ENCODE peak calls at places on chromosome 2, in ten cellular contexts. Q is endodermal cell; L is A549; J is progenitor cell of endocrine pancreas; O is neural progenitor cell; H is heart right ventricle; I is GM13977; Z is heart left ventricle; Y is sigmoid colon; V is CD8-positive, alpha-beta T cell. E is an unnamed sample.

GRCh38 chr2:84537251-84537650 is 21.0 kb downstream of the DNAH6 start:
- DNase-seq in Z (no peak), H (no peak), O (no peak), J (no peak), I (no peak), V (no peak), L (no peak), Q (no peak), Y (no peak), E (no peak)

GRCh38 chr2:173929441-173929840 is 35.7 kb downstream of the SP3 start:
- DNase-seq in J (no peak), Y (no peak), V (no peak), L (no peak), O (no peak), Q (no peak), H (no peak), Z (no peak), I (no peak), E (no peak)

GRCh38 chr2:104755026-104755856 is 98.7 kb upstream of the POU3F3 start:
- DNase-seq in L (no peak), J (no peak), Z (no peak), Y (no peak), V (no peak), H (no peak), Q (no peak), I (no peak), O (no peak), E (no peak)

GRCh38 chr2:71934320-71934593 is 213.4 kb downstream of the CYP26B1 start:
- DNase-seq in O (no peak), H (no peak), Y (no peak), I (peak; percentile 1), V (no peak), L (no peak), Z (no peak), J (no peak), Q (peak; percentile 39), E (no peak)

GRCh38 chr2:57881998-57882884 is 164.4 kb upstream of the VRK2 start:
- DNase-seq in J (no peak), O (no peak), Z (no peak), L (peak; percentile 96), I (no peak), Y (no peak), H (no peak), Q (no peak), V (no peak), E (no peak)

GRCh38 chr2:241177526-241177925 is 11.0 kb upstream of the ANO7 start:
- DNase-seq in V (no peak), Q (no peak), J (no peak), O (no peak), L (no peak), H (no peak), Y (no peak), Z (no peak), I (no peak), E (no peak)

GRCh38 chr2:237242091-237242536 is 156.4 kb downstream of the COPS8 start:
- DNase-seq in I (no peak), Q (no peak), O (no peak), V (no peak), L (no peak), J (no peak), Y (no peak), H (no peak), Z (no peak), E (no peak)

GRCh38 chr2:41400057-41400665 is 647.7 kb upstream of the PKDCC start:
- DNase-seq in J (no peak), H (no peak), Y (no peak), I (no peak), Q (peak; percentile 74), O (peak; percentile 78), V (no peak), L (peak; percentile 37), Z (no peak), E (peak; percentile 14)

DNA sequence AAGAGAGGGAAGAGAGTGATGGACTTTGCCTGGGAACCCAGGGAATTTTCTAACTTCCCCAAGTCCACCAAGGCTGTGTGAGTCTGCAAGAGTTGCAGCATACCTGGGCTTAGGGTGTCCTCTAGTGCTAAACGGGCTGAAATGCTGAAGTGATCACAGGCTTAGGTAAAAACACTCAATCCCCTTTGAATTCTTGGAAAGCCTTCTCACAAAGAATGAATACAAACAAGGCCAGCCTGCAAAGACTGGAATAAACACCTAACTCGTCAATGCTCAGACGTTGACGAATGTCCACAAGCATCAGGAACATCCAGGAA is 30.0 kb upstream of the BMP10 start:
- DNase-seq in O (peak; percentile 45), V (no peak), Q (peak; percentile 74), H (no peak), Z (no peak), J (no peak), L (no peak), Y (no peak), I (no peak), E (peak; percentile 52)
- TF ChIP-seq CTCF in O (peak; percentile 42), V (no peak), Q (peak; percentile 78), H (peak; percentile 15), Z (no peak), J (peak; percentile 19), L (peak; percentile 9), Y (no peak), I (no peak), E (peak; percentile 58)

DNA sequence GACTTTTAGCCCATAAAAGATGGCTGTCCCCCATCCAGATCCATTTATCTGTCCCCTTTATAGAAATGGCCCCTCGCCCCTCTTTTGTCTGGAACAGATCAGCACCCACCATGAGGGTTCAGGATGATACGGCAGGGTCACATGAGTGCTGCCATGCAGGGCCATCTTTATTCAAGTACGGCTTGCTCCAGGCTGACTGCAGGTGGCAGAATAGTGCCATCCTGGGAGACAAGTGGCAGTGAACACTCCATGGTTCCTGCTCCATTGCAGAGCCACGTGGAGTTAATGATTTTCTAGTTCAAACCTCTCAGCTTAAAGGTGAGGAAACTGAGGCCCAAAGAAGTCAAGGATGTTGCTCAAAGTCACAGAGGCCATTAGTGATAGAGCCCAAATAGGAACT is 180.6 kb downstream of the CLIP4 start:
- DNase-seq in I (no peak), Z (no peak), O (peak; percentile 52), H (no peak), J (no peak), L (peak; percentile 42), Q (peak; percentile 72), V (no peak), Y (no peak), E (peak; percentile 40)
- TF ChIP-seq CTCF in I (no peak), Z (no peak), O (peak; percentile 61), H (peak; percentile 29), J (peak; percentile 16), L (peak; percentile 25), Q (peak; percentile 68), V (no peak), Y (no peak), E (peak; percentile 37)

GRCh38 chr2:60819936-60820335 is 61.4 kb upstream of the REL start:
- DNase-seq in H (no peak), Q (no peak), O (no peak), Y (no peak), Z (no peak), L (no peak), I (no peak), V (no peak), J (no peak), E (no peak)

GRCh38 chr2:60820416-60821132 is 60.8 kb upstream of the REL start:
- DNase-seq in V (no peak), Q (no peak), Y (no peak), J (no peak), I (no peak), H (no peak), L (no peak), Z (no peak), O (no peak), E (no peak)

GRCh38 chr2:60821133-60821469 is 60.3 kb upstream of the REL start:
- DNase-seq in J (no peak), I (no peak), H (no peak), Y (no peak), V (no peak), O (no peak), Q (no peak), L (no peak), Z (no peak), E (no peak)

GRCh38 chr2:60819155-60819862 is 62.1 kb upstream of the REL start:
- DNase-seq in L (no peak), V (peak; percentile 75), O (no peak), Z (no peak), I (no peak), Y (no peak), Q (no peak), H (no peak), J (no peak), E (no peak)

DNA sequence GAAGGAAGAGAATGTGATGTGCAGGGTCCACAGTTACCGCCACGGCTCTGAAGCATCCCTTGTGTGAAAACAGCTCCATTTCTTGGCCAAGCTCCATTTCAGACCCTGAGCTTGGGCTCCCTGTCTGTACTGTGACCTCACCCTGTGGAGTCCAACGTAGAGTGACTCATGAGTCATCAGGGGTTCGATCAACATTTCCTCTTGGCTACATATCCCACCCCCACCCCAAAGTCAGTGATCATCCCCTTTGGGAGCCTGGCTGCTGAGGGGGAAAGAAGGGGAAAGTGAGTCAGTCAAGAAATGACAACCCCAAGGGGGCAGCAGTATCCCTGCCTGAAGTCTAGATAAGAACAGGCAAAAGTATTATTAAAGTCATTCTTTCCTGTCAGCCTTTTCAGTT is 62.2 kb downstream of the PAPOLG start:
- DNase-seq in Z (no peak), L (peak; percentile 12), V (no peak), Y (no peak), O (no peak), I (no peak), Q (no peak), J (no peak), H (no peak), E (peak; percentile 42)
- TF ChIP-seq CTCF in Z (no peak), L (peak; percentile 21), V (peak; percentile 19), Y (no peak), O (peak; percentile 15), I (peak; percentile 48), Q (peak; percentile 51), J (no peak), H (peak; percentile 25), E (peak; percentile 9)

DNA sequence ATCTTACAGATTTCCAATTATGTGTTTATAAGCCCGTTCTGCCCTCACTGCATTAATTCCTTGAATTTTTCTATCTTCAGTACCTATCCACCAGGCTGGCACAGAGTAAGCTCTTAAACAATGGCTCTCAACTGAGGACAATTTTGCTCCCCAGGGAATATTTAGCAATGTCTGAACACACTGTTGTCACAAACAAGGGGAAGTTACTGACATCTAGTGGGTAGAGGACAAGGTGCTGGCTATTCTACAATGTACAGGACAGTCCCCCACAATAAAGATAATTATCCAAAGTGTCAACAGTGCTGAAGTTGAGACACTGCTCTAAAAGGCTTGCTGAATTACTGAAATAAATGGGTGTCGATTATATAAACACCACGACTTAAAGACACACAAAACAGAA is 5.0 kb downstream of the NDUFS1 start:
- DNase-seq in L (peak; percentile 43), J (no peak), H (no peak), Q (no peak), V (no peak), Y (no peak), O (peak; percentile 16), I (no peak), Z (no peak), E (peak; percentile 44)
- TF ChIP-seq CTCF in L (peak; percentile 32), J (no peak), H (peak; percentile 17), Q (peak; percentile 65), V (no peak), Y (no peak), O (peak; percentile 39), I (peak; percentile 48), Z (no peak), E (peak; percentile 29)